ENCODE peak calls at places on chromosomes 11 and 22, in five cellular contexts. H, N, B, V and O are unnamed samples.

GRCh38 chr11:78274739-78275138 is 86.0 kb downstream of the USP35 start:
- DNase-seq in H (no peak), N (no peak), B (no peak), V (no peak), O (no peak)

GRCh38 chr11:73759520-73760065 is 1.3 kb downstream of the RAB6A start:
- DNase-seq in H (no peak), N (no peak), B (peak), V (peak), O (no peak)

GRCh38 chr11:19874241-19874640 is 161.6 kb downstream of the NAV2 start:
- DNase-seq in H (no peak), N (no peak), B (no peak), V (no peak), O (no peak)

GRCh38 chr11:121134758-121135312 is 33.8 kb downstream of the TECTA start:
- DNase-seq in H (no peak), N (no peak), B (no peak), V (no peak), O (no peak)

GRCh38 chr11:3087373-3087772 is 30.1 kb upstream of the CARS1 start:
- DNase-seq in H (no peak), N (no peak), B (no peak), V (no peak), O (no peak)

GRCh38 chr11:13294771-13295579 is 17.4 kb downstream of the BMAL1 start:
- DNase-seq in H (no peak), N (no peak), B (peak), V (no peak), O (peak)

GRCh38 chr11:116357769-116358544 is 414.8 kb downstream of the BUD13 start:
- DNase-seq in H (no peak), N (peak), B (no peak), V (no peak), O (peak)

GRCh38 chr11:132631956-132632355 is 900.3 kb downstream of the OPCML start:
- DNase-seq in H (no peak), N (no peak), B (no peak), V (peak), O (no peak)

GRCh38 chr22:23037429-23038333 is 32.6 kb upstream of the GNAZ start:
- DNase-seq in H (no peak), N (no peak), B (no peak), V (no peak), O (no peak)

GRCh38 chr22:22123960-22124278 is 120.7 kb upstream of the VPREB1 start:
- DNase-seq in H (no peak), N (no peak), B (no peak), V (no peak), O (no peak)

GRCh38 chr11:44434191-44434590 is 124.3 kb upstream of the ALX4 start:
- DNase-seq in H (no peak), N (no peak), B (no peak), V (no peak), O (peak)

GRCh38 chr22:20571531-20572007 is 64.2 kb downstream of the MED15 start:
- DNase-seq in H (peak), N (peak), B (no peak), V (peak), O (peak)

GRCh38 chr11:36540998-36541397 is 26.8 kb upstream of the RAG1 start:
- DNase-seq in H (no peak), N (peak), B (peak), V (peak), O (peak)

GRCh38 chr11:69472766-69473519 is 8.5 kb upstream of the LINC01488 start:
- DNase-seq in H (no peak), N (no peak), B (no peak), V (no peak), O (no peak)

GRCh38 chr11:793556-793955 is 3.7 kb upstream of the CEND1 start:
- DNase-seq in H (no peak), N (no peak), B (no peak), V (no peak), O (no peak)

GRCh38 chr11:111460752-111461305 is 51.4 kb downstream of the BTG4 start:
- DNase-seq in H (no peak), N (no peak), B (no peak), V (no peak), O (no peak)

GRCh38 chr11:16335236-16335962 is 20.9 kb downstream of the SOX6 start:
- DNase-seq in H (no peak), N (no peak), B (no peak), V (no peak), O (no peak)